ENCODE peak calls at places on chromosomes 2 and 18, in eight cellular contexts. K is activated naive CD8-positive, alpha-beta T cell treated with anti-CD3 and anti-CD28 coated beads for 36 hours; F is left cardiac atrium; X is neuronal stem cell; T is NCI-H82; M is AG20443; A is fibroblast of lung; J is cardiac muscle cell. H is an unnamed sample.

GRCh38 chr2:180240774-180241173 is 233.7 kb upstream of the CWC22 start:
- DNase-seq in A (peak; percentile 12), J (no peak), F (no peak), X (no peak), K (no peak), M (peak; percentile 24), T (peak; percentile 41), H (no peak)

GRCh38 chr2:160379399-160379798 is 114.2 kb downstream of the RBMS1 start:
- DNase-seq in M (peak; percentile 43), X (no peak), K (no peak), F (no peak), A (peak; percentile 93), J (no peak), T (no peak), H (no peak)

GRCh38 chr2:128799284-128799552 is 480.6 kb upstream of the HS6ST1 start:
- DNase-seq in J (no peak), F (no peak), K (no peak), A (no peak), M (no peak), X (no peak), T (no peak), H (no peak)

GRCh38 chr2:69915050-69915945 is at the start of gene MXD1:
- DNase-seq in M (peak; percentile 17), K (peak; percentile 24), X (no peak), F (peak; percentile 36), T (peak; percentile 55), J (peak; percentile 43), A (no peak), H (peak; percentile 12)

GRCh38 chr18:10057808-10058791 is 144.3 kb downstream of the VAPA start:
- DNase-seq in A (peak; percentile 77), T (no peak), X (no peak), K (peak; percentile 25), M (peak; percentile 44), F (no peak), J (no peak), H (no peak)

GRCh38 chr2:83115155-83115554 is 1343.9 kb downstream of the SUCLG1 start:
- DNase-seq in T (no peak), A (no peak), M (no peak), K (no peak), J (no peak), F (no peak), X (no peak), H (no peak)

GRCh38 chr2:50448556-50448955 is 583.4 kb downstream of the NRXN1 start:
- DNase-seq in J (no peak), M (no peak), A (no peak), X (no peak), T (peak; percentile 77), F (no peak), K (no peak), H (no peak)

GRCh38 chr2:71690231-71690834 is 237.0 kb downstream of the DYSF start:
- DNase-seq in K (no peak), A (no peak), M (no peak), X (no peak), T (no peak), J (no peak), F (no peak), H (no peak)

GRCh38 chr2:10452334-10452733 is 4.2 kb upstream of the ODC1 start:
- DNase-seq in X (no peak), T (no peak), K (no peak), M (peak; percentile 73), J (no peak), F (no peak), A (peak; percentile 82), H (peak; percentile 74)

GRCh38 chr18:79952457-79952995 is 1.1 kb upstream of the SLC66A2 start:
- DNase-seq in J (no peak), X (no peak), A (no peak), T (no peak), F (no peak), K (no peak), M (no peak), H (no peak)

GRCh38 chr2:102806250-102806837 is 44.5 kb downstream of the TMEM182 start:
- DNase-seq in F (peak; percentile 60), X (peak; percentile 61), J (peak; percentile 79), A (peak; percentile 53), M (peak; percentile 88), K (peak; percentile 11), T (peak; percentile 79), H (peak; percentile 49)

GRCh38 chr2:33598472-33599174 is 476 bp downstream of the FAM98A start:
- DNase-seq in A (peak; percentile 70), K (peak; percentile 63), T (peak; percentile 80), F (peak; percentile 43), J (peak; percentile 71), M (peak; percentile 31), X (peak; percentile 15), H (peak; percentile 57)

GRCh38 chr2:101961287-101962242 is 30.2 kb upstream of the IL1R2 start:
- DNase-seq in X (no peak), J (peak; percentile 20), F (peak; percentile 83), M (peak; percentile 91), K (no peak), T (no peak), A (peak; percentile 82), H (no peak)

GRCh38 chr2:196239622-196240587 is 68.5 kb upstream of the STK17B start:
- DNase-seq in M (no peak), A (peak; percentile 86), J (no peak), K (peak; percentile 83), F (peak; percentile 59), X (no peak), T (peak; percentile 41), H (no peak)